ENCODE peak calls at places on chromosomes 1 and 21, in seven cellular contexts. One of them, this sample, is unnamed.

GRCh38 chr1:8818325-8818775 is 910 bp upstream of the RERE start:
- DNase-seq in GM23338: no peak
- DNase-seq in EH: peak
- DNase-seq in H4: peak
- DNase-seq in HCEC 1CT: peak
- DNase-seq in heart left ventricle: peak
- DNase-seq in activated T-helper 1 cell treated with anti-CD3 and anti-CD28 coated beads, Interleukin-2, amount 50 U/mL, for 16 hours: no peak
- DNase-seq in this sample: peak

GRCh38 chr21:38989745-38990423 is 184.2 kb downstream of the ETS2 start:
- DNase-seq in GM23338: no peak
- DNase-seq in EH: peak
- DNase-seq in H4: peak
- DNase-seq in HCEC 1CT: peak
- DNase-seq in heart left ventricle: no peak
- DNase-seq in activated T-helper 1 cell treated with anti-CD3 and anti-CD28 coated beads, Interleukin-2, amount 50 U/mL, for 16 hours: no peak
- DNase-seq in this sample: peak

GRCh38 chr1:228075801-228076271 is 6.7 kb upstream of the ARF1 start:
- DNase-seq in GM23338: no peak
- DNase-seq in EH: no peak
- DNase-seq in H4: no peak
- DNase-seq in HCEC 1CT: no peak
- DNase-seq in heart left ventricle: no peak
- DNase-seq in activated T-helper 1 cell treated with anti-CD3 and anti-CD28 coated beads, Interleukin-2, amount 50 U/mL, for 16 hours: no peak
- DNase-seq in this sample: no peak

GRCh38 chr1:155080250-155081228 is 1.9 kb downstream of the EFNA3 start:
- DNase-seq in GM23338: peak
- DNase-seq in EH: peak
- DNase-seq in H4: no peak
- DNase-seq in HCEC 1CT: no peak
- DNase-seq in heart left ventricle: no peak
- DNase-seq in activated T-helper 1 cell treated with anti-CD3 and anti-CD28 coated beads, Interleukin-2, amount 50 U/mL, for 16 hours: no peak
- DNase-seq in this sample: no peak

GRCh38 chr1:63829349-63830327 is 55.8 kb downstream of the ROR1 start:
- DNase-seq in GM23338: no peak
- DNase-seq in EH: peak
- DNase-seq in H4: no peak
- DNase-seq in HCEC 1CT: no peak
- DNase-seq in heart left ventricle: no peak
- DNase-seq in activated T-helper 1 cell treated with anti-CD3 and anti-CD28 coated beads, Interleukin-2, amount 50 U/mL, for 16 hours: no peak
- DNase-seq in this sample: peak

GRCh38 chr1:1307261-1307907 is 346 bp downstream of the ACAP3 start:
- DNase-seq in GM23338: no peak
- DNase-seq in EH: peak
- DNase-seq in H4: no peak
- DNase-seq in HCEC 1CT: no peak
- DNase-seq in heart left ventricle: peak
- DNase-seq in activated T-helper 1 cell treated with anti-CD3 and anti-CD28 coated beads, Interleukin-2, amount 50 U/mL, for 16 hours: no peak
- DNase-seq in this sample: peak

GRCh38 chr1:52420713-52421112 is 16.3 kb downstream of the PRPF38A start:
- DNase-seq in GM23338: no peak
- DNase-seq in EH: no peak
- DNase-seq in H4: no peak
- DNase-seq in HCEC 1CT: no peak
- DNase-seq in heart left ventricle: no peak
- DNase-seq in activated T-helper 1 cell treated with anti-CD3 and anti-CD28 coated beads, Interleukin-2, amount 50 U/mL, for 16 hours: no peak
- DNase-seq in this sample: no peak

GRCh38 chr1:29415861-29416260 is 179.5 kb downstream of the PTPRU start:
- DNase-seq in GM23338: no peak
- DNase-seq in EH: no peak
- DNase-seq in H4: no peak
- DNase-seq in HCEC 1CT: no peak
- DNase-seq in heart left ventricle: no peak
- DNase-seq in activated T-helper 1 cell treated with anti-CD3 and anti-CD28 coated beads, Interleukin-2, amount 50 U/mL, for 16 hours: no peak
- DNase-seq in this sample: no peak

GRCh38 chr1:228090613-228091081 is 8.1 kb downstream of the ARF1 start:
- DNase-seq in GM23338: no peak
- DNase-seq in EH: peak
- DNase-seq in H4: no peak
- DNase-seq in HCEC 1CT: peak
- DNase-seq in heart left ventricle: no peak
- DNase-seq in activated T-helper 1 cell treated with anti-CD3 and anti-CD28 coated beads, Interleukin-2, amount 50 U/mL, for 16 hours: no peak
- DNase-seq in this sample: no peak

GRCh38 chr1:153312569-153313186 is at the start of gene PGLYRP3:
- DNase-seq in GM23338: peak
- DNase-seq in EH: no peak
- DNase-seq in H4: no peak
- DNase-seq in HCEC 1CT: no peak
- DNase-seq in heart left ventricle: no peak
- DNase-seq in activated T-helper 1 cell treated with anti-CD3 and anti-CD28 coated beads, Interleukin-2, amount 50 U/mL, for 16 hours: no peak
- DNase-seq in this sample: no peak

GRCh38 chr1:93620169-93620840 is 61.3 kb downstream of the BCAR3 start:
- DNase-seq in GM23338: no peak
- DNase-seq in EH: peak
- DNase-seq in H4: no peak
- DNase-seq in HCEC 1CT: peak
- DNase-seq in heart left ventricle: no peak
- DNase-seq in activated T-helper 1 cell treated with anti-CD3 and anti-CD28 coated beads, Interleukin-2, amount 50 U/mL, for 16 hours: no peak
- DNase-seq in this sample: peak

GRCh38 chr1:210259496-210259895 is 26.9 kb downstream of the SERTAD4 start:
- DNase-seq in GM23338: no peak
- DNase-seq in EH: peak
- DNase-seq in H4: peak
- DNase-seq in HCEC 1CT: no peak
- DNase-seq in heart left ventricle: no peak
- DNase-seq in activated T-helper 1 cell treated with anti-CD3 and anti-CD28 coated beads, Interleukin-2, amount 50 U/mL, for 16 hours: no peak
- DNase-seq in this sample: peak

GRCh38 chr1:156602557-156602993 is 1.3 kb upstream of the GPATCH4 start:
- DNase-seq in GM23338: peak
- DNase-seq in EH: no peak
- DNase-seq in H4: no peak
- DNase-seq in HCEC 1CT: no peak
- DNase-seq in heart left ventricle: no peak
- DNase-seq in activated T-helper 1 cell treated with anti-CD3 and anti-CD28 coated beads, Interleukin-2, amount 50 U/mL, for 16 hours: no peak
- DNase-seq in this sample: peak

GRCh38 chr21:22552390-22552789 is 1554.2 kb downstream of the NCAM2 start:
- DNase-seq in GM23338: no peak
- DNase-seq in EH: no peak
- DNase-seq in H4: no peak
- DNase-seq in HCEC 1CT: no peak
- DNase-seq in heart left ventricle: no peak
- DNase-seq in activated T-helper 1 cell treated with anti-CD3 and anti-CD28 coated beads, Interleukin-2, amount 50 U/mL, for 16 hours: no peak
- DNase-seq in this sample: no peak

GRCh38 chr1:153789478-153790148 is 14.4 kb downstream of the SLC27A3 start:
- DNase-seq in GM23338: peak
- DNase-seq in EH: no peak
- DNase-seq in H4: no peak
- DNase-seq in HCEC 1CT: no peak
- DNase-seq in heart left ventricle: no peak
- DNase-seq in activated T-helper 1 cell treated with anti-CD3 and anti-CD28 coated beads, Interleukin-2, amount 50 U/mL, for 16 hours: no peak
- DNase-seq in this sample: no peak

GRCh38 chr1:64161347-64162080 is 41.9 kb upstream of the UBE2U start:
- DNase-seq in GM23338: no peak
- DNase-seq in EH: peak
- DNase-seq in H4: peak
- DNase-seq in HCEC 1CT: peak
- DNase-seq in heart left ventricle: no peak
- DNase-seq in activated T-helper 1 cell treated with anti-CD3 and anti-CD28 coated beads, Interleukin-2, amount 50 U/mL, for 16 hours: no peak
- DNase-seq in this sample: peak

GRCh38 chr1:230276401-230276800 is 149.7 kb downstream of the PGBD5 start:
- DNase-seq in GM23338: peak
- DNase-seq in EH: no peak
- DNase-seq in H4: no peak
- DNase-seq in HCEC 1CT: no peak
- DNase-seq in heart left ventricle: no peak
- DNase-seq in activated T-helper 1 cell treated with anti-CD3 and anti-CD28 coated beads, Interleukin-2, amount 50 U/mL, for 16 hours: no peak
- DNase-seq in this sample: no peak

GRCh38 chr1:223215026-223215425 is 72.0 kb upstream of the TLR5 start:
- DNase-seq in GM23338: no peak
- DNase-seq in EH: no peak
- DNase-seq in H4: no peak
- DNase-seq in HCEC 1CT: no peak
- DNase-seq in heart left ventricle: no peak
- DNase-seq in activated T-helper 1 cell treated with anti-CD3 and anti-CD28 coated beads, Interleukin-2, amount 50 U/mL, for 16 hours: no peak
- DNase-seq in this sample: no peak

GRCh38 chr1:22970096-22970495 is 2.6 kb downstream of the LACTBL1 start:
- DNase-seq in GM23338: no peak
- DNase-seq in EH: no peak
- DNase-seq in H4: no peak
- DNase-seq in HCEC 1CT: no peak
- DNase-seq in heart left ventricle: no peak
- DNase-seq in activated T-helper 1 cell treated with anti-CD3 and anti-CD28 coated beads, Interleukin-2, amount 50 U/mL, for 16 hours: no peak
- DNase-seq in this sample: no peak

GRCh38 chr1:233647083-233647482 is 33.2 kb downstream of the KCNK1 start:
- DNase-seq in GM23338: no peak
- DNase-seq in EH: peak
- DNase-seq in H4: no peak
- DNase-seq in HCEC 1CT: no peak
- DNase-seq in heart left ventricle: no peak
- DNase-seq in activated T-helper 1 cell treated with anti-CD3 and anti-CD28 coated beads, Interleukin-2, amount 50 U/mL, for 16 hours: no peak
- DNase-seq in this sample: no peak

GRCh38 chr1:87093286-87093685 is 178.9 kb downstream of the HS2ST1 start:
- DNase-seq in GM23338: no peak
- DNase-seq in EH: peak
- DNase-seq in H4: peak
- DNase-seq in HCEC 1CT: no peak
- DNase-seq in heart left ventricle: no peak
- DNase-seq in activated T-helper 1 cell treated with anti-CD3 and anti-CD28 coated beads, Interleukin-2, amount 50 U/mL, for 16 hours: no peak
- DNase-seq in this sample: peak

GRCh38 chr1:41517039-41517438 is 32.6 kb upstream of the EDN2 start:
- DNase-seq in GM23338: no peak
- DNase-seq in EH: no peak
- DNase-seq in H4: no peak
- DNase-seq in HCEC 1CT: no peak
- DNase-seq in heart left ventricle: no peak
- DNase-seq in activated T-helper 1 cell treated with anti-CD3 and anti-CD28 coated beads, Interleukin-2, amount 50 U/mL, for 16 hours: no peak
- DNase-seq in this sample: no peak

GRCh38 chr1:81731989-81732388 is 68.7 kb upstream of the ADGRL2 start:
- DNase-seq in GM23338: no peak
- DNase-seq in EH: no peak
- DNase-seq in H4: no peak
- DNase-seq in HCEC 1CT: no peak
- DNase-seq in heart left ventricle: no peak
- DNase-seq in activated T-helper 1 cell treated with anti-CD3 and anti-CD28 coated beads, Interleukin-2, amount 50 U/mL, for 16 hours: no peak
- DNase-seq in this sample: no peak

GRCh38 chr1:149849947-149850360 is 49.4 kb upstream of the BOLA1 start:
- DNase-seq in GM23338: peak
- DNase-seq in EH: peak
- DNase-seq in H4: peak
- DNase-seq in HCEC 1CT: peak
- DNase-seq in heart left ventricle: no peak
- DNase-seq in activated T-helper 1 cell treated with anti-CD3 and anti-CD28 coated beads, Interleukin-2, amount 50 U/mL, for 16 hours: no peak
- DNase-seq in this sample: no peak

GRCh38 chr1:106879538-106879937 is 176.9 kb upstream of the PRMT6 start:
- DNase-seq in GM23338: peak
- DNase-seq in EH: no peak
- DNase-seq in H4: peak
- DNase-seq in HCEC 1CT: no peak
- DNase-seq in heart left ventricle: peak
- DNase-seq in activated T-helper 1 cell treated with anti-CD3 and anti-CD28 coated beads, Interleukin-2, amount 50 U/mL, for 16 hours: no peak
- DNase-seq in this sample: no peak

GRCh38 chr1:169727307-169727706 is 6.6 kb downstream of the SELE start:
- DNase-seq in GM23338: no peak
- DNase-seq in EH: no peak
- DNase-seq in H4: no peak
- DNase-seq in HCEC 1CT: no peak
- DNase-seq in heart left ventricle: no peak
- DNase-seq in activated T-helper 1 cell treated with anti-CD3 and anti-CD28 coated beads, Interleukin-2, amount 50 U/mL, for 16 hours: no peak
- DNase-seq in this sample: no peak

GRCh38 chr1:183218981-183219621 is 33.0 kb downstream of the LAMC2 start:
- DNase-seq in GM23338: no peak
- DNase-seq in EH: peak
- DNase-seq in H4: no peak
- DNase-seq in HCEC 1CT: no peak
- DNase-seq in heart left ventricle: peak
- DNase-seq in activated T-helper 1 cell treated with anti-CD3 and anti-CD28 coated beads, Interleukin-2, amount 50 U/mL, for 16 hours: peak
- DNase-seq in this sample: no peak

GRCh38 chr21:39900491-39900890 is 33.3 kb downstream of the PCP4 start:
- DNase-seq in GM23338: peak
- DNase-seq in EH: no peak
- DNase-seq in H4: no peak
- DNase-seq in HCEC 1CT: no peak
- DNase-seq in heart left ventricle: no peak
- DNase-seq in activated T-helper 1 cell treated with anti-CD3 and anti-CD28 coated beads, Interleukin-2, amount 50 U/mL, for 16 hours: no peak
- DNase-seq in this sample: no peak

GRCh38 chr1:173202430-173203145 is 4.5 kb downstream of the TNFSF4 start:
- DNase-seq in GM23338: peak
- DNase-seq in EH: peak
- DNase-seq in H4: peak
- DNase-seq in HCEC 1CT: peak
- DNase-seq in heart left ventricle: peak
- DNase-seq in activated T-helper 1 cell treated with anti-CD3 and anti-CD28 coated beads, Interleukin-2, amount 50 U/mL, for 16 hours: no peak
- DNase-seq in this sample: peak

GRCh38 chr1:2314803-2315710 is 76.3 kb downstream of the MORN1 start:
- DNase-seq in GM23338: peak
- DNase-seq in EH: peak
- DNase-seq in H4: peak
- DNase-seq in HCEC 1CT: peak
- DNase-seq in heart left ventricle: peak
- DNase-seq in activated T-helper 1 cell treated with anti-CD3 and anti-CD28 coated beads, Interleukin-2, amount 50 U/mL, for 16 hours: peak
- DNase-seq in this sample: peak

GRCh38 chr1:150551784-150552691 is 2.8 kb downstream of the ADAMTSL4 start:
- DNase-seq in GM23338: no peak
- DNase-seq in EH: peak
- DNase-seq in H4: peak
- DNase-seq in HCEC 1CT: peak
- DNase-seq in heart left ventricle: peak
- DNase-seq in activated T-helper 1 cell treated with anti-CD3 and anti-CD28 coated beads, Interleukin-2, amount 50 U/mL, for 16 hours: no peak
- DNase-seq in this sample: peak

This sample was measured in RPMI7951.